ENCODE peak calls at places on chromosomes 12 and 14, in nine cellular contexts. F is spleen, E is lower lobe of right lung, P is mammary epithelial cell, D is ovary, M is small intestine, Q is left ventricle myocardium inferior, K is A549, O is right atrium auricular region. R is an unnamed sample.
A peak's percentile ranks its signal among the peaks of the same experiment; 100 is the strongest.

GRCh38 chr14:72543325-72543724 is 350.6 kb downstream of the DPF3 start:
- DNase-seq in F (no peak), E (no peak), P (no peak), D (no peak), M (no peak), Q (no peak), K (no peak), O (no peak), R (no peak)

GRCh38 chr14:41609704-41610183 is 3.1 kb downstream of the LRFN5 start:
- DNase-seq in F (peak; percentile 77), E (no peak), P (no peak), D (peak; percentile 46), M (no peak), Q (peak; percentile 38), K (no peak), O (no peak), R (peak; percentile 14)

GRCh38 chr14:71103662-71104484 is 196.6 kb downstream of the PCNX1 start:
- DNase-seq in F (no peak), E (no peak), P (peak; percentile 42), D (no peak), M (peak; percentile 75), Q (no peak), K (peak; percentile 48), O (no peak), R (peak; percentile 8)

GRCh38 chr12:14264777-14265176 is 100.7 kb upstream of the ATF7IP start:
- DNase-seq in F (no peak), E (no peak), P (no peak), D (no peak), M (no peak), Q (no peak), K (no peak), O (no peak), R (no peak)

GRCh38 chr12:123329799-123330198 is 34.8 kb downstream of the SBNO1 start:
- DNase-seq in F (no peak), E (no peak), P (no peak), D (no peak), M (no peak), Q (no peak), K (no peak), O (no peak), R (no peak)

GRCh38 chr14:53683229-53683628 is 273.4 kb downstream of the BMP4 start:
- DNase-seq in F (no peak), E (no peak), P (peak; percentile 11), D (no peak), M (no peak), Q (no peak), K (no peak), O (no peak), R (no peak)

GRCh38 chr14:95527392-95528002 is 7.4 kb upstream of the GLRX5 start:
- DNase-seq in F (no peak), E (no peak), P (no peak), D (no peak), M (peak; percentile 42), Q (no peak), K (no peak), O (peak; percentile 82), R (no peak)

GRCh38 chr14:102695172-102695569 is 82.1 kb upstream of the TRAF3 start:
- DNase-seq in F (no peak), E (no peak), P (no peak), D (no peak), M (peak; percentile 25), Q (no peak), K (no peak), O (no peak), R (no peak)

GRCh38 chr12:16880864-16881285 is 274.9 kb upstream of the LMO3 start:
- DNase-seq in F (no peak), E (no peak), P (no peak), D (no peak), M (peak; percentile 38), Q (no peak), K (no peak), O (no peak), R (no peak)

GRCh38 chr14:95502381-95502950 is 14.0 kb downstream of the SYNE3 start:
- DNase-seq in F (peak; percentile 59), E (no peak), P (no peak), D (no peak), M (no peak), Q (no peak), K (no peak), O (no peak), R (no peak)

GRCh38 chr12:39586811-39587210 is 32.8 kb downstream of the ABCD2 start:
- DNase-seq in F (no peak), E (no peak), P (no peak), D (no peak), M (no peak), Q (no peak), K (no peak), O (no peak), R (no peak)

GRCh38 chr14:74417611-74418010 is 8.4 kb downstream of the SYNDIG1L start:
- DNase-seq in F (no peak), E (no peak), P (no peak), D (no peak), M (no peak), Q (no peak), K (no peak), O (no peak), R (no peak)
- H3K4me1 ChIP-seq in F (no peaks in the 10 kb centered on the region), E (no peaks in the 10 kb centered on the region), P (no peaks in the 10 kb centered on the region), D (no peaks in the 10 kb centered on the region), M (no peaks in the 10 kb centered on the region), Q (no peaks in the 10 kb centered on the region), K (no peaks in the 10 kb centered on the region), O (no peaks in the 10 kb centered on the region), R (no peaks in the 10 kb centered on the region)

GRCh38 chr14:24332094-24332983 is 2.5 kb downstream of the ADCY4 start:
- DNase-seq in F (peak; percentile 92), E (peak; percentile 79), P (peak; percentile 63), D (peak; percentile 62), M (peak; percentile 84), Q (peak; percentile 52), K (peak; percentile 93), O (peak; percentile 79), R (peak; percentile 71)

GRCh38 chr14:24337144-24337823 is 2.4 kb upstream of the ADCY4 start:
- DNase-seq in F (no peak), E (no peak), P (no peak), D (no peak), M (no peak), Q (no peak), K (no peak), O (no peak), R (no peak)

GRCh38 chr14:24335461-24336146 is 733 bp upstream of the ADCY4 start:
- DNase-seq in F (no peak), E (no peak), P (no peak), D (no peak), M (no peak), Q (no peak), K (no peak), O (no peak), R (no peak)

GRCh38 chr14:24331731-24332093 is 3.2 kb downstream of the ADCY4 start:
- DNase-seq in F (peak; percentile 88), E (no peak), P (no peak), D (no peak), M (no peak), Q (no peak), K (no peak), O (no peak), R (no peak)

GRCh38 chr14:24334431-24335271 is at the start of gene ADCY4:
- DNase-seq in F (peak; percentile 89), E (peak; percentile 66), P (no peak), D (peak; percentile 39), M (no peak), Q (peak; percentile 68), K (no peak), O (no peak), R (no peak)
- H3K4me3 ChIP-seq in F (peak within 1 kb of the TSS; percentile 39), E (peak within 1 kb of the TSS; percentile 58), P (peak within 1 kb of the TSS; percentile 14), D (peak within 1 kb of the TSS; percentile 17), M (peak within 1 kb of the TSS; percentile 33), Q (peak within 1 kb of the TSS; percentile 78), K (no peak within 1 kb of the TSS), O (peak within 1 kb of the TSS; percentile 50), R (peak within 1 kb of the TSS; percentile 13)

DNA sequence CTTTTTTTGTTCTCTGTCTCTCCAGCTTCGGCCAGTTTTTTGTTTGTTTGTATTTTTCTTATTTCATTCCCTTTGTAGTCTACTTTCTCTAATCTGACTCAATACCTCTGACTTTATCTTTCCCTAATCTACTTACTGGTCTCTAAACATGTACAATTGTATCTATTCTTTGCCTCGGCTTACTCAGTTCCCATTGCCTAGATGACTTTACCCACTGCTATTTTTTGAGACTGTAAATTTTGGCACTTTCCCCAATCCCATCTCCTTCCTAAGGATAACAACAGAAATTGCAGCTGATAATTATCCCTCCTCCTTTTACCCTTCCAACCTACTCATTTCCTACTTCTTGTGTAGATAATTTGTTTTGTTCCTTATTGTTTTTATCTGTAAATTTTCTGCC is 511.1 kb downstream of the RPL10L start:
- DNase-seq in F (no peak), E (no peak), P (no peak), D (no peak), M (no peak), Q (no peak), K (no peak), O (no peak), R (no peak)
- H3K9me3 ChIP-seq in F (no peaks in the 10 kb centered on the region), E (no peaks in the 10 kb centered on the region), P (peaks cover 2% of the 10 kb centered on the region), D (no peaks in the 10 kb centered on the region), M (no peaks in the 10 kb centered on the region), Q (no peaks in the 10 kb centered on the region), K (no peaks in the 10 kb centered on the region), O (no peaks in the 10 kb centered on the region), R (no peaks in the 10 kb centered on the region)

DNA sequence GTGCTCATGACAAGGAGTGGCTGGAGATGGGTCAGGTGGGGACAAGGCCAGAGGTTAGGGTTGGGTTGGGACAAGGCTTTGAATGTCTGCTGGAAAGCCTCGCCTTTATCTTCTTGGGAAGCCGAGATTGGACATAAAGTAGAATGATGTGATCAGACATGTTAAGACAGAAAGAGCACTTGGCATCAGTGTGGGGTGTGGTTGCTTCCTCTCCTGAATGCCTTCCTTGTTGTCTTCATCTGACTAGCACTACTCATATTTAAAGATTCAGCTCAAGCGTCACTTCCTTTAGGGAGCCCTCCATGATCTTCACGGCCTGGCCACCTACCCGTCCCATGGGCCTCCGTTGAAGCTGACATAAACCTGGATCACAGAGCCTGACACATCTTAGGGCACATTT is 14.8 kb upstream of the C12orf75 start:
- DNase-seq in F (no peak), E (no peak), P (peak; percentile 87), D (no peak), M (no peak), Q (no peak), K (no peak), O (no peak), R (no peak)
- H3K4me1 ChIP-seq in F (no peaks in the 10 kb centered on the region), E (no peaks in the 10 kb centered on the region), P (peaks cover 42% of the 10 kb centered on the region), D (no peaks in the 10 kb centered on the region), M (peaks cover 1% of the 10 kb centered on the region), Q (no peaks in the 10 kb centered on the region), K (peaks cover 67% of the 10 kb centered on the region), O (no peaks in the 10 kb centered on the region), R (no peaks in the 10 kb centered on the region)

DNA sequence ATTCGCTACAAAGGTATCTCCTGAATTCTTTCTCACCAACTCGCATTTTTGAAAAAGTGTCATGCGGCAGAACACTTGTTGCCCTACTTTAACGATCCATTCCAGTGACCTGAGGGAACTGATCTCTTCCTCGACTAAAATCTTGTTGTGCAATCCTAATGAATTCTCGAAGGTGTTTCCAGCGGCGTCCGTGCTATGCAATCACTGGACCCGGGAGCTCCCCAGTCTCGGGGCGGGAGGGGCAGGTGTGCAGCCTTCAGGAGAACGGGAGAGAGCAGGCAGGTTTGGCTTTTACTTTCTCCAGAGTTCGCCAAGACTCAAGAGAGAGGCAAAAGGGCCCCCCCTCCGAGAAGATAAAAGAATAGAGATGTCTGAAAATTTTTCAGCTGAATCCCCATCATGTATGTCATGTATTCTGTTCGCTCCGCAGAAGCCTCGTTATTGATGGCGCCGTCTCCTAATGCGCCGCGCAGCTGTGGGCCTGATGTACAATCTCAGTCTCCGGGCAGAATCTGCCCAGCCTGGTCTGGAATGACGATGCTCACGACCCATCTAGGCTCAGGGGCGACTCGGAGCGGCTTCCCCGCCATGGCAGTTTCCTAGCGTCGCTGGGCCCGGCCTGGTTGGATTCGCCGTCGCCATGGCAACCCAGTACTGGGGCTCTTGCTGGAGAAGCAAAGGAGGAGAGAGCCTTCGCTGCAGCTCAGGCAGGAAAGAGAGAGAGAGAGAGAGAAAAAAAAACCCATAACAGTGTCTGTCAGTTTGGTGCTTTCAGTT is 38.3 kb downstream of the PLXNC1 start:
- DNase-seq in F (no peak), E (peak; percentile 51), P (no peak), D (peak; percentile 62), M (no peak), Q (peak; percentile 53), K (no peak), O (peak; percentile 72), R (peak; percentile 10)
- H3K4me3 ChIP-seq in F (no peak overlapping the region), E (peak overlapping the region; percentile 27), P (peak overlapping the region; percentile 5), D (peak overlapping the region; percentile 26), M (no peak overlapping the region), Q (peak overlapping the region; percentile 43), K (no peak overlapping the region), O (no peak overlapping the region), R (no peak overlapping the region)

R was measured in prostate gland.